ENCODE peak calls at places on chromosomes 13 and 19, in six cellular contexts. T, L, J, U, O and D are unnamed samples. For H3K9me3, the result is how much of the 10 kb centered on the place peaks cover.

GRCh38 chr13:112986946-112987345 is 17.9 kb downstream of the MCF2L start:
- DNase-seq in T (no peak), L (no peak), J (no peak), U (no peak), O (no peak), D (no peak)

GRCh38 chr13:41356788-41357187 is 45.7 kb downstream of the NAA16 start:
- DNase-seq in T (no peak), L (no peak), J (no peak), U (no peak), O (no peak), D (no peak)

GRCh38 chr13:97975280-97975850 is 21.9 kb downstream of the IPO5 start:
- DNase-seq in T (no peak), L (no peak), J (no peak), U (no peak), O (no peak), D (no peak)

GRCh38 chr19:12042893-12043292 is 7.4 kb upstream of the ZNF433 start:
- DNase-seq in T (no peak), L (no peak), J (no peak), U (no peak), O (no peak), D (no peak)

GRCh38 chr13:113452942-113453901 is at the start of gene ADPRHL1:
- DNase-seq in T (no peak), L (no peak), J (no peak), U (no peak), O (no peak), D (no peak)

GRCh38 chr19:52665529-52665928 is 27.4 kb upstream of the ZNF83 start:
- DNase-seq in T (no peak), L (no peak), J (no peak), U (peak), O (no peak), D (no peak)

GRCh38 chr13:51581148-51581820 is 3.0 kb upstream of the WDFY2 start:
- DNase-seq in T (no peak), L (no peak), J (no peak), U (no peak), O (no peak), D (no peak)

GRCh38 chr13:97125051-97125809 is 96.9 kb upstream of the MBNL2 start:
- DNase-seq in T (no peak), L (peak), J (no peak), U (peak), O (peak), D (peak)

GRCh38 chr13:44131069-44131614 is 242.5 kb upstream of the SERP2 start:
- DNase-seq in T (no peak), L (no peak), J (no peak), U (no peak), O (no peak), D (no peak)

GRCh38 chr19:48353682-48354081 is 10.1 kb downstream of the TMEM143 start:
- DNase-seq in T (no peak), L (peak), J (no peak), U (peak), O (no peak), D (no peak)

GRCh38 chr19:30426864-30427263 is 54.7 kb downstream of the ZNF536 start:
- DNase-seq in T (no peak), L (no peak), J (no peak), U (no peak), O (no peak), D (no peak)

GRCh38 chr13:107650081-107650701 is 565.1 kb downstream of the LIG4 start:
- DNase-seq in T (no peak), L (peak), J (peak), U (peak), O (no peak), D (peak)

GRCh38 chr13:80010286-80010831 is 330.6 kb downstream of the SPRY2 start:
- DNase-seq in T (no peak), L (no peak), J (no peak), U (no peak), O (no peak), D (peak)

GRCh38 chr19:42151735-42152134 is 19.5 kb upstream of the POU2F2 start:
- DNase-seq in T (no peak), L (no peak), J (no peak), U (no peak), O (no peak), D (no peak)

GRCh38 chr19:38370299-38370698 is 4.1 kb upstream of the PSMD8 start:
- DNase-seq in T (no peak), L (no peak), J (no peak), U (no peak), O (no peak), D (no peak)

GRCh38 chr13:33328691-33329090 is 43.1 kb upstream of the STARD13 start:
- DNase-seq in T (no peak), L (no peak), J (no peak), U (no peak), O (no peak), D (no peak)

DNA sequence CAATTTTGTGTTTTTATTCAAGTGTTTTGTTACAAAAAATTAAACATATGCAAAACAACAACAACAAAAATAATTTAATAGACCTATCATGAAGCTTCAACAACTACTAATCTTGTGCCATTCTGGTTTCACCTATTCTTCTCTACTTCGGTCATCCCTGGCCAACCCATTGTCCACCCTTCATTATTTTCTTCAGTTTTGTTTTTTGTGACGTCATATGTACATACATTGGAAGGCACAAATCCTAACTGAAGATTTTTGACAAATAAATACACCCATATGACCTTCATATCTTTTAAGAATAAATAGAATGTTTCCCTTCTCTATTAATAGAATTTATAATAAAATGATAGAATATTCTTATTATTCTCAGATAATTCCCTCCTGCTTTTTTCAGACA is 69.2 kb downstream of the ZNF429 start:
- DNase-seq in T (no peak), L (no peak), J (no peak), U (no peak), O (no peak), D (no peak)
- H3K9me3 ChIP-seq in T (under half), L (under half), J (half or more), U (under half), O (under half), D (under half)

GRCh38 chr19:47229674-47230121 is 1.3 kb downstream of the BBC3 start:
- DNase-seq in T (peak), L (peak), J (no peak), U (peak), O (no peak), D (no peak)

GRCh38 chr19:47231215-47232054 is 436 bp upstream of the BBC3 start:
- DNase-seq in T (peak), L (peak), J (peak), U (peak), O (peak), D (peak)

GRCh38 chr19:47230122-47230920 is 678 bp downstream of the BBC3 start:
- DNase-seq in T (peak), L (peak), J (peak), U (peak), O (peak), D (peak)

GRCh38 chr19:47232422-47233211 is 1.6 kb upstream of the BBC3 start:
- DNase-seq in T (peak), L (peak), J (no peak), U (peak), O (no peak), D (no peak)

DNA sequence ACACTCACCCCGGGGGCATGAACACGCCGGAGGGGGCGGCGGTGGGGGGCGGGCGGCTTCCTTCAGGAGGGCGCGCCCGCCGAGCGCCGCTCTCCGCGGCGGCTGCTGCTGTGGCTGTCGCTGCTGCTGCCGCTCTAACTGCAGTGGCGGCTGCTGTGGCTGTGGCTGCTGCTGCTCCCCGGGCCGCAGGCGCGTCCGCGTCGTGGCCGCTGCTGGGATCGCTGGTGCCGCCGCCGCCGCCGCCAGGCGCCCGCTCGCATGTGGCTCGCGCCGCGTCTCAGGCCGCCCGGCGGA is at the start of gene BBC3:
- DNase-seq in T (no peak), L (no peak), J (no peak), U (no peak), O (no peak), D (no peak)
- TF ChIP-seq POLR2A in T (no peak), L (no peak), J (no peak), U (no peak), O (peak), D (no peak)

DNA sequence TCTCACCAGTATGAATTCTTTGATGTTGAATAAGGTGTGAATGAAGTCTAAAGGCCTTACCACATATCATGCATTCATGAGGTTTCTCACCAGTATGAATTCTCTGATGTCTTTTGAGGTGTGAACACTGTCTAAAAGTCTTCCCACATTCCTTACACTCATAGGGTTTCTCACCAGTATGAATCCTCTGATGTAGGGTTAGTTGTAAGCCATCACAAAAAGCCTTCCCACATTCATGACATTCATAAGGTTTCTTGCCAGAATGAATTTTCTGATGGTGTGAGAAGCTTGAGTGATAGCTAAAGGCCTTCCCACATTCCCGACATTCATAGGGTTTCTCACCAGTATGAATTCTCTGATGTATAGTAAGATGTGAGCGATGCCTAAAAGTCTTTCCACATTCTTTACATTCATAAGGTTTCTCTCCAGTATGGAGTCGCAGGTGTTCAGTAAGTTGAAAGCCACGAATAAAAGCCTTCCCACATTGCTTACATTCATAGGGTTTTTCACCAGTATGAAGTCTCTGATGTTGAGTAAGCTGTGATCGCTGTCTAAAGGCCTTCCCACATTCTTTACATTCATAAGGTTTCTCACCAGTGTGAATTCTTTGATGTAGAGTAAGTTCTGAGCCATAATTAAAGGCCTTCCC is 27.7 kb downstream of the ZNF461 start:
- DNase-seq in T (no peak), L (peak), J (no peak), U (no peak), O (no peak), D (no peak)
- H3K9me3 ChIP-seq in T (half or more), L (half or more), J (half or more), U (half or more), O (under half), D (under half)

DNA sequence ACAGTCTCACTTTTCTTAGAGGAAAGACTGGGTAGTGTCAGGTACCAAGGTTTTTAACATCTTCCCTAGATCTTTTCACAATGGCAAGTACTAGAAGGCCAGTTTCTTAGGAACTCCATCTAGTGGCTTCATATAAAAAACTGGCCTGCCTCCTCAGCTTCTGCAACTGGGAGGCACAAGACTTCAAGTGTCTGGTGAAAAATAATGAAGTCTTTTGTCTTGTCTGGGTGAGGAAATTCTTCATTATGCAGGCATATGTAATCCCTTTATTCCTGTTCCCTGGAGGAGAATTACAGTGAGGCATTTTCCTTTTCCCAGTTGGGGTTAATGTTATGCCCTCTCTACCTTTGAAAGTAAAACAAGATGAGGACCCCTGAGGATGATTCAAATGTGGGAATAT is 300.5 kb downstream of the NALCN start:
- DNase-seq in T (no peak), L (peak), J (no peak), U (no peak), O (no peak), D (no peak)
- TF ChIP-seq POLR2A in T (no peak), L (no peak), J (no peak), U (no peak), O (no peak), D (no peak)

DNA sequence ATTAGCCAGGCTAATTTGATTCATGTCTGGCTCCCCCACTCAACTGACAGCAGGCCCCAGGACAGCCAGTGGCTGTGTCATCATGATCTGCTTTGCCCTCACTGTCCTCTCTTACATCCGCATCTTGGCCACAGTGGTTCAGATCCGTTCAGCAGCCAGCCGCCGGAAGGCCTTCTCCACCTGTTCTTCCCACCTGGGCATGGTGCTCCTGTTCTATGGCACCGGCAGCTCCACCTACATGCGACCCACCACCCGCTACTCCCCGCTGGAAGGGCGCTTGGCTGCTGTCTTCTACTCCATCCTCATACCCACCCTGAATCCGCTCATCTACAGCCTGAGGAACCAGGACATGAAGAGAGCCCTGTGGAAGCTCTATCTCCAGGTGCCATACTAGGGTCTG is 79.7 kb downstream of the PEG3 start:
- DNase-seq in T (no peak), L (no peak), J (no peak), U (no peak), O (no peak), D (no peak)
- H3K9me3 ChIP-seq in T (under half), L (half or more), J (half or more), U (under half), O (under half), D (under half)

GRCh38 chr13:83350569-83350968 is 531.7 kb downstream of the SLITRK1 start:
- DNase-seq in T (no peak), L (peak), J (no peak), U (peak), O (no peak), D (no peak)
- TF ChIP-seq POLR2A in T (no peak), L (no peak), J (no peak), U (no peak), O (no peak), D (no peak)